ENCODE peak calls at places on chromosomes 2 and 18, in eight cellular contexts. O, K, R, W, U, B, E and Q are unnamed samples.

GRCh38 chr18:2154278-2154677 is 417.0 kb downstream of the METTL4 start:
- DNase-seq in O (no peak), K (no peak), R (no peak), W (no peak), U (no peak), B (no peak), E (no peak), Q (no peak)

GRCh38 chr2:169185711-169186110 is 116.3 kb downstream of the DHRS9 start:
- DNase-seq in O (no peak), K (no peak), R (no peak), W (no peak), U (no peak), B (no peak), E (no peak), Q (no peak)

GRCh38 chr2:209368406-209368805 is 55.4 kb upstream of the MAP2 start:
- DNase-seq in O (no peak), K (peak), R (no peak), W (no peak), U (no peak), B (no peak), E (no peak), Q (no peak)

GRCh38 chr2:163604941-163605555 is 130.8 kb downstream of the FIGN start:
- DNase-seq in O (peak), K (peak), R (no peak), W (peak), U (no peak), B (no peak), E (no peak), Q (no peak)

GRCh38 chr2:240615830-240616547 is 9.3 kb upstream of the GPR35 start:
- DNase-seq in O (no peak), K (no peak), R (no peak), W (no peak), U (no peak), B (no peak), E (peak), Q (no peak)

GRCh38 chr2:64522843-64523428 is 1.2 kb upstream of the AFTPH start:
- DNase-seq in O (peak), K (peak), R (peak), W (peak), U (peak), B (peak), E (peak), Q (peak)

GRCh38 chr2:216829533-216829932 is 30.3 kb downstream of the TNP1 start:
- DNase-seq in O (peak), K (peak), R (no peak), W (no peak), U (peak), B (no peak), E (peak), Q (no peak)

GRCh38 chr2:42835577-42836371 is 43.4 kb upstream of the HAAO start:
- DNase-seq in O (peak), K (peak), R (no peak), W (peak), U (no peak), B (no peak), E (peak), Q (no peak)

GRCh38 chr2:76467326-76467725 is 756.6 kb upstream of the GCFC2 start:
- DNase-seq in O (no peak), K (no peak), R (no peak), W (no peak), U (no peak), B (no peak), E (no peak), Q (no peak)

GRCh38 chr2:240556553-240557100 is 1.2 kb downstream of the ANKMY1 start:
- DNase-seq in O (peak), K (no peak), R (peak), W (peak), U (no peak), B (peak), E (peak), Q (peak)